ENCODE peak calls at places on chromosomes 11 and 22, in eight cellular contexts. M, I, S, B, E, T, U and L are unnamed samples.

GRCh38 chr22:44192098-44192810 is 11.5 kb downstream of the PARVG start:
- DNase-seq in M (peak), I (peak), S (peak), B (no peak), E (no peak), T (peak), U (no peak), L (peak)

GRCh38 chr11:68470304-68470811 is 9.8 kb downstream of the PPP6R3 start:
- DNase-seq in M (no peak), I (no peak), S (no peak), B (no peak), E (no peak), T (no peak), U (no peak), L (no peak)

GRCh38 chr22:30453731-30454510 is 17.9 kb downstream of the SEC14L3 start:
- DNase-seq in M (no peak), I (no peak), S (no peak), B (no peak), E (peak), T (no peak), U (no peak), L (no peak)

GRCh38 chr11:118156531-118157185 is 4.0 kb upstream of the SCN4B start:
- DNase-seq in M (peak), I (peak), S (no peak), B (no peak), E (peak), T (no peak), U (no peak), L (no peak)

GRCh38 chr22:22720201-22720723 is 75.8 kb downstream of the GGTLC2 start:
- DNase-seq in M (peak), I (peak), S (peak), B (no peak), E (no peak), T (peak), U (no peak), L (no peak)

GRCh38 chr22:35648066-35649025 is at the start of gene APOL6:
- DNase-seq in M (peak), I (no peak), S (peak), B (no peak), E (peak), T (no peak), U (peak), L (peak)

GRCh38 chr11:13874596-13874995 is 87.9 kb upstream of the SPON1 start:
- DNase-seq in M (no peak), I (no peak), S (no peak), B (no peak), E (no peak), T (no peak), U (no peak), L (no peak)

GRCh38 chr11:110317516-110317932 is 21.1 kb upstream of the RDX start:
- DNase-seq in M (no peak), I (no peak), S (peak), B (no peak), E (no peak), T (no peak), U (no peak), L (no peak)

GRCh38 chr11:120835601-120836228 is 188.2 kb upstream of the TBCEL start:
- DNase-seq in M (no peak), I (no peak), S (no peak), B (no peak), E (no peak), T (no peak), U (no peak), L (no peak)

GRCh38 chr11:103326070-103326794 is 217.0 kb downstream of the DYNC2H1 start:
- DNase-seq in M (peak), I (peak), S (peak), B (no peak), E (peak), T (peak), U (peak), L (peak)

GRCh38 chr22:39559456-39560105 is 11.0 kb upstream of the CACNA1I start:
- DNase-seq in M (no peak), I (peak), S (no peak), B (no peak), E (no peak), T (peak), U (no peak), L (no peak)

GRCh38 chr11:1271927-1272326 is 37.5 kb downstream of the TOLLIP start:
- DNase-seq in M (no peak), I (no peak), S (no peak), B (no peak), E (no peak), T (no peak), U (no peak), L (no peak)

GRCh38 chr22:39773976-39774539 is 119.5 kb downstream of the ENTHD1 start:
- DNase-seq in M (peak), I (no peak), S (peak), B (no peak), E (no peak), T (no peak), U (peak), L (peak)

GRCh38 chr11:68839953-68840641 is 1.6 kb downstream of the CPT1A start:
- DNase-seq in M (no peak), I (no peak), S (peak), B (no peak), E (no peak), T (no peak), U (no peak), L (no peak)

GRCh38 chr11:57980201-57980600 is 43.5 kb upstream of the OR9Q1 start:
- DNase-seq in M (no peak), I (no peak), S (no peak), B (no peak), E (no peak), T (no peak), U (no peak), L (no peak)

GRCh38 chr11:132056689-132057088 is 686.3 kb downstream of the NTM start:
- DNase-seq in M (no peak), I (no peak), S (no peak), B (peak), E (no peak), T (no peak), U (peak), L (no peak)

GRCh38 chr11:35850191-35850590 is 93.7 kb upstream of the LDLRAD3 start:
- DNase-seq in M (no peak), I (no peak), S (no peak), B (peak), E (no peak), T (no peak), U (no peak), L (no peak)

GRCh38 chr11:35292290-35292689 is 127.1 kb downstream of the SLC1A2 start:
- DNase-seq in M (no peak), I (no peak), S (no peak), B (no peak), E (no peak), T (no peak), U (no peak), L (no peak)

GRCh38 chr22:42743501-42743991 is 22.9 kb upstream of the A4GALT start:
- DNase-seq in M (no peak), I (no peak), S (peak), B (peak), E (peak), T (no peak), U (no peak), L (no peak)

GRCh38 chr11:10666556-10666955 is 27.0 kb downstream of the IRAG1 start:
- DNase-seq in M (no peak), I (no peak), S (no peak), B (no peak), E (no peak), T (no peak), U (no peak), L (no peak)